ENCODE peak calls at places on chromosome 15, in nine cellular contexts. One of them, this sample, is unnamed. For H3K4me1, the result is how much of the 10 kb centered on the place peaks cover.

GRCh38 chr15:28977377-28978010 is 91.7 kb downstream of the APBA2 start:
- DNase-seq in endodermal cell: peak
- DNase-seq in cardiac muscle cell: no peak
- DNase-seq in GM23248: peak
- DNase-seq in astrocyte: peak
- DNase-seq in breast epithelium: no peak
- DNase-seq in right lobe of liver: no peak
- DNase-seq in aorta: peak
- DNase-seq in colonic mucosa: no peak
- DNase-seq in this sample: no peak

GRCh38 chr15:99729920-99730319 is 3.3 kb downstream of the LYSMD4 start:
- DNase-seq in endodermal cell: peak
- DNase-seq in cardiac muscle cell: peak
- DNase-seq in GM23248: peak
- DNase-seq in astrocyte: peak
- DNase-seq in breast epithelium: no peak
- DNase-seq in right lobe of liver: no peak
- DNase-seq in aorta: no peak
- DNase-seq in colonic mucosa: peak
- DNase-seq in this sample: no peak

GRCh38 chr15:93072011-93072410 is 17.0 kb downstream of the RGMA start:
- DNase-seq in endodermal cell: no peak
- DNase-seq in cardiac muscle cell: no peak
- DNase-seq in GM23248: peak
- DNase-seq in astrocyte: peak
- DNase-seq in breast epithelium: no peak
- DNase-seq in right lobe of liver: no peak
- DNase-seq in aorta: no peak
- DNase-seq in colonic mucosa: no peak
- DNase-seq in this sample: no peak

GRCh38 chr15:73383310-73384185 is 14.8 kb upstream of the HCN4 start:
- DNase-seq in endodermal cell: no peak
- DNase-seq in cardiac muscle cell: peak
- DNase-seq in GM23248: no peak
- DNase-seq in astrocyte: no peak
- DNase-seq in breast epithelium: no peak
- DNase-seq in right lobe of liver: no peak
- DNase-seq in aorta: no peak
- DNase-seq in colonic mucosa: no peak
- DNase-seq in this sample: no peak

GRCh38 chr15:37034835-37035234 is 65.5 kb downstream of the MEIS2 start:
- DNase-seq in endodermal cell: no peak
- DNase-seq in cardiac muscle cell: no peak
- DNase-seq in GM23248: no peak
- DNase-seq in astrocyte: no peak
- DNase-seq in breast epithelium: no peak
- DNase-seq in right lobe of liver: no peak
- DNase-seq in aorta: no peak
- DNase-seq in colonic mucosa: no peak
- DNase-seq in this sample: no peak

GRCh38 chr15:29183071-29183831 is 86.4 kb downstream of the NSMCE3 start:
- DNase-seq in endodermal cell: no peak
- DNase-seq in cardiac muscle cell: no peak
- DNase-seq in GM23248: peak
- DNase-seq in astrocyte: no peak
- DNase-seq in breast epithelium: no peak
- DNase-seq in right lobe of liver: no peak
- DNase-seq in aorta: no peak
- DNase-seq in colonic mucosa: no peak
- DNase-seq in this sample: no peak

GRCh38 chr15:86121568-86121967 is 41.9 kb downstream of the AGBL1 start:
- DNase-seq in endodermal cell: no peak
- DNase-seq in cardiac muscle cell: no peak
- DNase-seq in GM23248: no peak
- DNase-seq in astrocyte: no peak
- DNase-seq in breast epithelium: no peak
- DNase-seq in right lobe of liver: no peak
- DNase-seq in aorta: no peak
- DNase-seq in colonic mucosa: no peak
- DNase-seq in this sample: no peak

GRCh38 chr15:69482686-69483256 is 30.2 kb downstream of the RPLP1 start:
- DNase-seq in endodermal cell: peak
- DNase-seq in cardiac muscle cell: no peak
- DNase-seq in GM23248: no peak
- DNase-seq in astrocyte: no peak
- DNase-seq in breast epithelium: peak
- DNase-seq in right lobe of liver: no peak
- DNase-seq in aorta: no peak
- DNase-seq in colonic mucosa: no peak
- DNase-seq in this sample: no peak

GRCh38 chr15:62722237-62722636 is 320.3 kb upstream of the TPM1 start:
- DNase-seq in endodermal cell: no peak
- DNase-seq in cardiac muscle cell: no peak
- DNase-seq in GM23248: no peak
- DNase-seq in astrocyte: no peak
- DNase-seq in breast epithelium: no peak
- DNase-seq in right lobe of liver: no peak
- DNase-seq in aorta: no peak
- DNase-seq in colonic mucosa: no peak
- DNase-seq in this sample: no peak

GRCh38 chr15:38226867-38227266 is 25.8 kb upstream of the SPRED1 start:
- DNase-seq in endodermal cell: no peak
- DNase-seq in cardiac muscle cell: peak
- DNase-seq in GM23248: peak
- DNase-seq in astrocyte: peak
- DNase-seq in breast epithelium: no peak
- DNase-seq in right lobe of liver: no peak
- DNase-seq in aorta: no peak
- DNase-seq in colonic mucosa: peak
- DNase-seq in this sample: no peak

GRCh38 chr15:75508741-75509532 is 57.4 kb upstream of the SIN3A start:
- DNase-seq in endodermal cell: peak
- DNase-seq in cardiac muscle cell: peak
- DNase-seq in GM23248: peak
- DNase-seq in astrocyte: peak
- DNase-seq in breast epithelium: no peak
- DNase-seq in right lobe of liver: no peak
- DNase-seq in aorta: no peak
- DNase-seq in colonic mucosa: no peak
- DNase-seq in this sample: peak

GRCh38 chr15:101723161-101723873 is 956 bp downstream of the TARS3 start:
- DNase-seq in endodermal cell: no peak
- DNase-seq in cardiac muscle cell: no peak
- DNase-seq in GM23248: peak
- DNase-seq in astrocyte: peak
- DNase-seq in breast epithelium: no peak
- DNase-seq in right lobe of liver: no peak
- DNase-seq in aorta: no peak
- DNase-seq in colonic mucosa: peak
- DNase-seq in this sample: no peak

GRCh38 chr15:98730860-98731711 is 82.7 kb downstream of the IGF1R start:
- DNase-seq in endodermal cell: no peak
- DNase-seq in cardiac muscle cell: no peak
- DNase-seq in GM23248: no peak
- DNase-seq in astrocyte: no peak
- DNase-seq in breast epithelium: no peak
- DNase-seq in right lobe of liver: no peak
- DNase-seq in aorta: no peak
- DNase-seq in colonic mucosa: no peak
- DNase-seq in this sample: no peak

GRCh38 chr15:62063851-62064635 is 2.7 kb upstream of the C2CD4A start:
- DNase-seq in endodermal cell: no peak
- DNase-seq in cardiac muscle cell: no peak
- DNase-seq in GM23248: peak
- DNase-seq in astrocyte: no peak
- DNase-seq in breast epithelium: no peak
- DNase-seq in right lobe of liver: no peak
- DNase-seq in aorta: no peak
- DNase-seq in colonic mucosa: no peak
- DNase-seq in this sample: no peak

GRCh38 chr15:75786564-75786925 is 56.7 kb upstream of the UBE2Q2 start:
- DNase-seq in endodermal cell: no peak
- DNase-seq in cardiac muscle cell: no peak
- DNase-seq in GM23248: peak
- DNase-seq in astrocyte: no peak
- DNase-seq in breast epithelium: no peak
- DNase-seq in right lobe of liver: no peak
- DNase-seq in aorta: no peak
- DNase-seq in colonic mucosa: no peak
- DNase-seq in this sample: no peak

GRCh38 chr15:75338661-75339240 is 2.9 kb downstream of the COMMD4 start:
- DNase-seq in endodermal cell: no peak
- DNase-seq in cardiac muscle cell: no peak
- DNase-seq in GM23248: no peak
- DNase-seq in astrocyte: no peak
- DNase-seq in breast epithelium: no peak
- DNase-seq in right lobe of liver: no peak
- DNase-seq in aorta: no peak
- DNase-seq in colonic mucosa: no peak
- DNase-seq in this sample: no peak

GRCh38 chr15:44798815-44799214 is 62.5 kb downstream of the TRIM69 start:
- DNase-seq in endodermal cell: no peak
- DNase-seq in cardiac muscle cell: no peak
- DNase-seq in GM23248: peak
- DNase-seq in astrocyte: no peak
- DNase-seq in breast epithelium: no peak
- DNase-seq in right lobe of liver: no peak
- DNase-seq in aorta: no peak
- DNase-seq in colonic mucosa: no peak
- DNase-seq in this sample: no peak

GRCh38 chr15:79834496-79834895 is 62.3 kb downstream of the MTHFS start:
- DNase-seq in endodermal cell: no peak
- DNase-seq in cardiac muscle cell: peak
- DNase-seq in GM23248: no peak
- DNase-seq in astrocyte: no peak
- DNase-seq in breast epithelium: no peak
- DNase-seq in right lobe of liver: no peak
- DNase-seq in aorta: no peak
- DNase-seq in colonic mucosa: no peak
- DNase-seq in this sample: no peak

GRCh38 chr15:24633082-24633481 is 42.5 kb upstream of the NPAP1 start:
- DNase-seq in endodermal cell: peak
- DNase-seq in cardiac muscle cell: no peak
- DNase-seq in GM23248: no peak
- DNase-seq in astrocyte: no peak
- DNase-seq in breast epithelium: no peak
- DNase-seq in right lobe of liver: no peak
- DNase-seq in aorta: no peak
- DNase-seq in colonic mucosa: no peak
- DNase-seq in this sample: no peak
- H3K4me1 ChIP-seq in endodermal cell: under half
- H3K4me1 ChIP-seq in cardiac muscle cell: under half
- H3K4me1 ChIP-seq in GM23248: under half
- H3K4me1 ChIP-seq in astrocyte: under half
- H3K4me1 ChIP-seq in breast epithelium: under half
- H3K4me1 ChIP-seq in right lobe of liver: under half
- H3K4me1 ChIP-seq in aorta: under half
- H3K4me1 ChIP-seq in colonic mucosa: under half
- H3K4me1 ChIP-seq in this sample: under half

GRCh38 chr15:88794001-88794400 is 9.2 kb upstream of the ACAN start:
- DNase-seq in endodermal cell: no peak
- DNase-seq in cardiac muscle cell: no peak
- DNase-seq in GM23248: no peak
- DNase-seq in astrocyte: no peak
- DNase-seq in breast epithelium: no peak
- DNase-seq in right lobe of liver: no peak
- DNase-seq in aorta: no peak
- DNase-seq in colonic mucosa: no peak
- DNase-seq in this sample: no peak
- H3K4me1 ChIP-seq in endodermal cell: under half
- H3K4me1 ChIP-seq in cardiac muscle cell: under half
- H3K4me1 ChIP-seq in GM23248: under half
- H3K4me1 ChIP-seq in astrocyte: under half
- H3K4me1 ChIP-seq in breast epithelium: under half
- H3K4me1 ChIP-seq in right lobe of liver: under half
- H3K4me1 ChIP-seq in aorta: under half
- H3K4me1 ChIP-seq in colonic mucosa: under half
- H3K4me1 ChIP-seq in this sample: under half

GRCh38 chr15:65338823-65339222 is 34.3 kb downstream of the RNU5B-1 start:
- DNase-seq in endodermal cell: no peak
- DNase-seq in cardiac muscle cell: no peak
- DNase-seq in GM23248: no peak
- DNase-seq in astrocyte: no peak
- DNase-seq in breast epithelium: no peak
- DNase-seq in right lobe of liver: no peak
- DNase-seq in aorta: no peak
- DNase-seq in colonic mucosa: no peak
- DNase-seq in this sample: no peak

GRCh38 chr15:65339436-65339835 is 35.0 kb downstream of the RNU5B-1 start:
- DNase-seq in endodermal cell: no peak
- DNase-seq in cardiac muscle cell: no peak
- DNase-seq in GM23248: no peak
- DNase-seq in astrocyte: no peak
- DNase-seq in breast epithelium: no peak
- DNase-seq in right lobe of liver: no peak
- DNase-seq in aorta: no peak
- DNase-seq in colonic mucosa: no peak
- DNase-seq in this sample: no peak

GRCh38 chr15:65337436-65338070 is 33.1 kb downstream of the RNU5B-1 start:
- DNase-seq in endodermal cell: peak
- DNase-seq in cardiac muscle cell: no peak
- DNase-seq in GM23248: no peak
- DNase-seq in astrocyte: no peak
- DNase-seq in breast epithelium: no peak
- DNase-seq in right lobe of liver: no peak
- DNase-seq in aorta: no peak
- DNase-seq in colonic mucosa: no peak
- DNase-seq in this sample: no peak

GRCh38 chr15:65336767-65337435 is 32.4 kb downstream of the RNU5B-1 start:
- DNase-seq in endodermal cell: peak
- DNase-seq in cardiac muscle cell: no peak
- DNase-seq in GM23248: no peak
- DNase-seq in astrocyte: no peak
- DNase-seq in breast epithelium: no peak
- DNase-seq in right lobe of liver: no peak
- DNase-seq in aorta: no peak
- DNase-seq in colonic mucosa: no peak
- DNase-seq in this sample: no peak

GRCh38 chr15:65338366-65338765 is 33.9 kb downstream of the RNU5B-1 start:
- DNase-seq in endodermal cell: peak
- DNase-seq in cardiac muscle cell: no peak
- DNase-seq in GM23248: no peak
- DNase-seq in astrocyte: no peak
- DNase-seq in breast epithelium: no peak
- DNase-seq in right lobe of liver: no peak
- DNase-seq in aorta: no peak
- DNase-seq in colonic mucosa: peak
- DNase-seq in this sample: no peak
- H3K4me1 ChIP-seq in endodermal cell: under half
- H3K4me1 ChIP-seq in cardiac muscle cell: under half
- H3K4me1 ChIP-seq in GM23248: under half
- H3K4me1 ChIP-seq in astrocyte: under half
- H3K4me1 ChIP-seq in breast epithelium: under half
- H3K4me1 ChIP-seq in right lobe of liver: under half
- H3K4me1 ChIP-seq in aorta: under half
- H3K4me1 ChIP-seq in colonic mucosa: under half
- H3K4me1 ChIP-seq in this sample: under half

DNA sequence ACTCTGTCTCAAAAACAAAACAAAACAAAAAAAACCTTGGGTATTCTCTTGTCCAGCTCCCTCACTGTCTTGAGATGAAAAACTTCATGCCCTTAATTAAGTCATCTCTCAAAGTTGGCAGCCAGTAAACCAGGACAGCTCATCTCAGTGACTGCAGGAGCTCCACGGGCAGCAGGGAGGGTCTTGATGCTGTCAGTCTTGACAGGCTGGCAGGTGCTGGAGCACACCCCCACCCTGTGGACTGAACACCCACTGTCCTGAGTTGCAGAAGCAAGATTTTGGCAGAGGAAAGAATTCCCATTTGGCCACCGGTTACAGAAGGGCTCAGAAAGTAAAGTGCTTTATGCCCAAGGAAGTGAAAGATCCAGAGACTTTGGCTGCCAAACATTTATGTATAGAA is 8.0 kb downstream of the DNAJA4 start:
- DNase-seq in endodermal cell: no peak
- DNase-seq in cardiac muscle cell: no peak
- DNase-seq in GM23248: no peak
- DNase-seq in astrocyte: no peak
- DNase-seq in breast epithelium: no peak
- DNase-seq in right lobe of liver: no peak
- DNase-seq in aorta: no peak
- DNase-seq in colonic mucosa: no peak
- DNase-seq in this sample: no peak
- H3K4me1 ChIP-seq in endodermal cell: under half
- H3K4me1 ChIP-seq in cardiac muscle cell: under half
- H3K4me1 ChIP-seq in GM23248: under half
- H3K4me1 ChIP-seq in astrocyte: under half
- H3K4me1 ChIP-seq in breast epithelium: under half
- H3K4me1 ChIP-seq in right lobe of liver: under half
- H3K4me1 ChIP-seq in aorta: under half
- H3K4me1 ChIP-seq in colonic mucosa: under half
- H3K4me1 ChIP-seq in this sample: under half